ENCODE peak calls at places on chromosome 14, in five cellular contexts. A, V, X, H and E are unnamed samples.

GRCh38 chr14:103923863-103924262 is 4.4 kb upstream of the TDRD9 start:
- DNase-seq in A (no peak), V (no peak), X (peak; percentile 19), H (no peak), E (peak; percentile 81)

GRCh38 chr14:93893550-93894329 is 33.4 kb upstream of the FAM181A start:
- DNase-seq in A (no peak), V (no peak), X (no peak), H (no peak), E (peak; percentile 62)

GRCh38 chr14:104869669-104870367 is 4.8 kb downstream of the CEP170B start:
- DNase-seq in A (no peak), V (no peak), X (no peak), H (no peak), E (no peak)

GRCh38 chr14:91727121-91727520 is 4.8 kb downstream of the CATSPERB start:
- DNase-seq in A (no peak), V (no peak), X (no peak), H (no peak), E (no peak)

GRCh38 chr14:88729159-88729558 is 63.6 kb downstream of the EML5 start:
- DNase-seq in A (peak; percentile 13), V (no peak), X (no peak), H (no peak), E (peak; percentile 26)

GRCh38 chr14:102508774-102509743 is 517 bp downstream of the ANKRD9 start:
- DNase-seq in A (no peak), V (no peak), X (peak; percentile 61), H (no peak), E (peak; percentile 85)

GRCh38 chr14:93764211-93764659 is 24.1 kb downstream of the PRIMA1 start:
- DNase-seq in A (no peak), V (no peak), X (no peak), H (no peak), E (peak; percentile 55)

GRCh38 chr14:50599700-50600444 is 39.9 kb downstream of the ATL1 start:
- DNase-seq in A (peak; percentile 14), V (no peak), X (peak; percentile 6), H (peak; percentile 36), E (peak; percentile 13)

GRCh38 chr14:76958975-76959710 is 69.4 kb downstream of the IRF2BPL start:
- DNase-seq in A (no peak), V (peak; percentile 79), X (peak; percentile 42), H (peak; percentile 81), E (peak; percentile 77)

GRCh38 chr14:82075566-82075965 is 541.9 kb upstream of the SEL1L start:
- DNase-seq in A (no peak), V (no peak), X (no peak), H (no peak), E (no peak)

GRCh38 chr14:102293784-102294183 is 11.2 kb downstream of the MOK start:
- DNase-seq in A (no peak), V (no peak), X (no peak), H (no peak), E (no peak)

GRCh38 chr14:21024668-21025373 is at the start of gene NDRG2:
- DNase-seq in A (peak; percentile 49), V (no peak), X (peak; percentile 92), H (peak; percentile 84), E (peak; percentile 95)

GRCh38 chr14:59695198-59695597 is 118.6 kb upstream of the CCDC175 start:
- DNase-seq in A (no peak), V (no peak), X (no peak), H (no peak), E (no peak)

GRCh38 chr14:59046746-59047145 is 141.7 kb upstream of the DAAM1 start:
- DNase-seq in A (no peak), V (no peak), X (no peak), H (no peak), E (no peak)

GRCh38 chr14:87409401-87409800 is 583.6 kb downstream of the GALC start:
- DNase-seq in A (no peak), V (no peak), X (no peak), H (no peak), E (no peak)

GRCh38 chr14:104795781-104796681 is 483 bp upstream of the AKT1 start:
- DNase-seq in A (peak; percentile 67), V (no peak), X (peak; percentile 82), H (peak; percentile 60), E (peak; percentile 94)

GRCh38 chr14:38135096-38135495 is 72.6 kb upstream of the SSTR1 start:
- DNase-seq in A (no peak), V (no peak), X (no peak), H (no peak), E (no peak)

GRCh38 chr14:22982013-22982476 is 306 bp downstream of the AJUBA start:
- DNase-seq in A (no peak), V (no peak), X (no peak), H (no peak), E (no peak)

GRCh38 chr14:63508033-63508432 is 35.1 kb downstream of the PPP2R5E start:
- DNase-seq in A (no peak), V (no peak), X (no peak), H (peak; percentile 48), E (no peak)

GRCh38 chr14:71751264-71751663 is 181.0 kb upstream of the RGS6 start:
- DNase-seq in A (no peak), V (no peak), X (peak; percentile 52), H (no peak), E (no peak)

GRCh38 chr14:90828642-90829487 is 12.6 kb upstream of the TTC7B start:
- DNase-seq in A (no peak), V (no peak), X (no peak), H (no peak), E (no peak)

GRCh38 chr14:34461334-34462131 is 507 bp downstream of the SPTSSA start:
- DNase-seq in A (peak; percentile 41), V (no peak), X (peak; percentile 35), H (peak; percentile 89), E (no peak)

DNA sequence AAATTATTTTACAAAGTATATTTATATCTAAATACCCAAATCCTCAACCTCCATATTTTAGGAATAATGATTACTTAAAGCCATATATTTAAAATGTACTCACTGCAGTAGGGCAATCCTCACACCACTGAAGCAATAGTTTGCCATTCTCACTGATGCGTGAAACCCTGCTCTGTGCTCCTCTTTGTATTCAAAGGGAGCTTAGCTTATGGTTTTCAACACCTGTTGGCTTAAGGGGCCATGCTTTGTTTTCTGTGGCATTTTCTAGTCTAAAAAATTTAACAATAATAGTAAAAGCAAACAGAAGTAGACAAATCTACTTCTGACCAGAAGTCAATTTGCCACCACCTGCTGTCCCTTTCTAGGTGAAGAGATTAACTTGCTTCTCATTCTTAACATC is 294.6 kb downstream of the FLRT2 start:
- DNase-seq in A (no peak), V (no peak), X (no peak), H (no peak), E (no peak)
- TF ChIP-seq SMC3 in A (no peak), V (no peak), X (no peak), H (no peak), E (no peak)

GRCh38 chr14:24327303-24327702 is 7.6 kb downstream of the ADCY4 start:
- DNase-seq in A (no peak), V (no peak), X (no peak), H (no peak), E (no peak)

GRCh38 chr14:24329736-24330135 is 5.1 kb downstream of the ADCY4 start:
- DNase-seq in A (no peak), V (no peak), X (no peak), H (no peak), E (no peak)

GRCh38 chr14:24330973-24331674 is 3.7 kb downstream of the ADCY4 start:
- DNase-seq in A (no peak), V (no peak), X (no peak), H (no peak), E (no peak)

GRCh38 chr14:24331731-24332093 is 3.2 kb downstream of the ADCY4 start:
- DNase-seq in A (no peak), V (no peak), X (no peak), H (no peak), E (no peak)

GRCh38 chr14:24329073-24329663 is 5.7 kb downstream of the ADCY4 start:
- DNase-seq in A (no peak), V (no peak), X (no peak), H (no peak), E (no peak)
- TF ChIP-seq REST in A (no peak), V (no peak), X (no peak), H (no peak), E (no peak)

GRCh38 chr14:60973070-60973469 is 7.8 kb downstream of the TRMT5 start:
- DNase-seq in A (no peak), V (no peak), X (no peak), H (no peak), E (no peak)

GRCh38 chr14:60970146-60970545 is 10.7 kb downstream of the TRMT5 start:
- DNase-seq in A (no peak), V (no peak), X (no peak), H (no peak), E (no peak)

GRCh38 chr14:60968671-60969070 is 12.2 kb downstream of the TRMT5 start:
- DNase-seq in A (no peak), V (no peak), X (no peak), H (no peak), E (no peak)

GRCh38 chr14:60972295-60972694 is 8.6 kb downstream of the TRMT5 start:
- DNase-seq in A (no peak), V (no peak), X (no peak), H (no peak), E (no peak)

DNA sequence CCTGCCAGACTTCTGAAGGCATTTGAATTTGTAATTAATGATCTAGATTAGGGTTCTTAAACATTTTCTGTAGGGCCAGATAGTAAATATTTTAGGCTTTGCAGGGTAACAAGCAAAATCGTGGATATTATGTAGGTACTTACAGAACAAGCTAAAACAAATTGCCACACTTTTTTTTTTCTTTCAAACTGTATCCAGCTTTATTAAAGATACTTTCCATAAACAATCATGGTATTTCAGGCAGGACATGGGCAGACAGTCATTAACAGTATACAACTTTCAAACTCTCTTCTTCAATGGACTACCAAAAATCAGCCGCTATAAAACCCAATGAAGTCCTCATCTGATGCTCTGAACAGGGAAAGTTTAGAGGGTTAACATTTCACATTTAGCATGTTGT is 9.6 kb downstream of the TRMT5 start:
- DNase-seq in A (no peak), V (no peak), X (no peak), H (no peak), E (no peak)
- TF ChIP-seq SMC3 in A (no peak), V (no peak), X (no peak), H (no peak), E (no peak)

DNA sequence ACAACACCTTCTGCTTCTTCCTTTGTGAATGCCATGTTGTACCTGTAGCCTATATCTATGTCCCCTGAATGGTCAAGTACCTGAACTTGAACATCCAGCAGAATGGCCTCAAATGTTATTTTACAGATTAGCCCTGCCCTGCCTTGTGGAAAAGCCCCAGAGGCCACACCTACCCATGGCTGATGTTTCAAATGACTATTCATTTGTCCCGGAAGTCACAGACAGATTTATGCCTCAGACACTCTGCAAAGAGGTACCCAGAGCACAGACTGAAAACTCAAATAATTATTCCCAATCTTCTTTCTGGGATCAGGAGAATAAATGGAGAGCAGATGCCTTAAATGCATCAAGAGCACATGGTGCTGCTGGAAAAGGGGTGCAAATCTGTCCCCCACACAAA is 13.0 kb upstream of the DPF3 start:
- DNase-seq in A (no peak), V (no peak), X (peak; percentile 43), H (no peak), E (no peak)
- TF ChIP-seq REST in A (no peak), V (no peak), X (no peak), H (no peak), E (no peak)